ENCODE peak calls at places on chromosomes 2 and 18, in five cellular contexts. One of them, this sample, is unnamed.

GRCh38 chr2:98795903-98796676 is 65.2 kb upstream of the MGAT4A start:
- DNase-seq in HTR-8/SVneo: no peak
- DNase-seq in hypothalamus: no peak
- DNase-seq in NCI-H774: no peak
- DNase-seq in stimulated activated CD4-positive, alpha-beta T cell treated with anti-CD3 and anti-CD28 coated beads, Interleukin-2, amount 100 ng/mL, for 48 hours: no peak
- DNase-seq in this sample: no peak

GRCh38 chr2:102072741-102073140 is 69.8 kb upstream of the IL1R1 start:
- DNase-seq in NCI-H774: no peak
- DNase-seq in stimulated activated CD4-positive, alpha-beta T cell treated with anti-CD3 and anti-CD28 coated beads, Interleukin-2, amount 100 ng/mL, for 48 hours: no peak
- DNase-seq in HTR-8/SVneo: no peak
- DNase-seq in hypothalamus: no peak
- DNase-seq in this sample: no peak

GRCh38 chr18:69757733-69758132 is 189.9 kb downstream of the CD226 start:
- DNase-seq in HTR-8/SVneo: no peak
- DNase-seq in hypothalamus: no peak
- DNase-seq in NCI-H774: peak; percentile 36
- DNase-seq in stimulated activated CD4-positive, alpha-beta T cell treated with anti-CD3 and anti-CD28 coated beads, Interleukin-2, amount 100 ng/mL, for 48 hours: no peak
- DNase-seq in this sample: no peak

GRCh38 chr18:13279181-13280065 is 60.9 kb downstream of the LDLRAD4 start:
- DNase-seq in NCI-H774: no peak
- DNase-seq in stimulated activated CD4-positive, alpha-beta T cell treated with anti-CD3 and anti-CD28 coated beads, Interleukin-2, amount 100 ng/mL, for 48 hours: no peak
- DNase-seq in HTR-8/SVneo: no peak
- DNase-seq in hypothalamus: no peak
- DNase-seq in this sample: no peak

GRCh38 chr2:235893129-235893698 is 275.0 kb downstream of the GBX2 start:
- DNase-seq in hypothalamus: no peak
- DNase-seq in stimulated activated CD4-positive, alpha-beta T cell treated with anti-CD3 and anti-CD28 coated beads, Interleukin-2, amount 100 ng/mL, for 48 hours: no peak
- DNase-seq in HTR-8/SVneo: no peak
- DNase-seq in NCI-H774: no peak
- DNase-seq in this sample: no peak

GRCh38 chr2:9167718-9168657 is 38.6 kb upstream of the ASAP2 start:
- DNase-seq in hypothalamus: no peak
- DNase-seq in stimulated activated CD4-positive, alpha-beta T cell treated with anti-CD3 and anti-CD28 coated beads, Interleukin-2, amount 100 ng/mL, for 48 hours: no peak
- DNase-seq in HTR-8/SVneo: no peak
- DNase-seq in NCI-H774: peak; percentile 45
- DNase-seq in this sample: no peak

GRCh38 chr2:239826786-239827510 is 198.2 kb downstream of the NDUFA10 start:
- DNase-seq in stimulated activated CD4-positive, alpha-beta T cell treated with anti-CD3 and anti-CD28 coated beads, Interleukin-2, amount 100 ng/mL, for 48 hours: no peak
- DNase-seq in hypothalamus: no peak
- DNase-seq in NCI-H774: no peak
- DNase-seq in HTR-8/SVneo: no peak
- DNase-seq in this sample: no peak

GRCh38 chr2:160210599-160211138 is 10.6 kb upstream of the ITGB6 start:
- DNase-seq in NCI-H774: no peak
- DNase-seq in hypothalamus: no peak
- DNase-seq in HTR-8/SVneo: no peak
- DNase-seq in stimulated activated CD4-positive, alpha-beta T cell treated with anti-CD3 and anti-CD28 coated beads, Interleukin-2, amount 100 ng/mL, for 48 hours: peak; percentile 72
- DNase-seq in this sample: peak; percentile 66

GRCh38 chr2:130963849-130964793 is 127.4 kb downstream of the ARHGEF4 start:
- DNase-seq in NCI-H774: no peak
- DNase-seq in hypothalamus: no peak
- DNase-seq in stimulated activated CD4-positive, alpha-beta T cell treated with anti-CD3 and anti-CD28 coated beads, Interleukin-2, amount 100 ng/mL, for 48 hours: no peak
- DNase-seq in HTR-8/SVneo: peak; percentile 20
- DNase-seq in this sample: peak; percentile 29

GRCh38 chr2:23268467-23269263 is 116.3 kb upstream of the KLHL29 start:
- DNase-seq in NCI-H774: no peak
- DNase-seq in stimulated activated CD4-positive, alpha-beta T cell treated with anti-CD3 and anti-CD28 coated beads, Interleukin-2, amount 100 ng/mL, for 48 hours: no peak
- DNase-seq in HTR-8/SVneo: peak; percentile 30
- DNase-seq in hypothalamus: no peak
- DNase-seq in this sample: no peak

GRCh38 chr18:30016179-30016578 is 1026.4 kb downstream of the DSC3 start:
- DNase-seq in HTR-8/SVneo: peak; percentile 2
- DNase-seq in stimulated activated CD4-positive, alpha-beta T cell treated with anti-CD3 and anti-CD28 coated beads, Interleukin-2, amount 100 ng/mL, for 48 hours: no peak
- DNase-seq in hypothalamus: no peak
- DNase-seq in NCI-H774: no peak
- DNase-seq in this sample: no peak

GRCh38 chr2:216688731-216689360 is 6.5 kb downstream of the IGFBP5 start:
- DNase-seq in HTR-8/SVneo: no peak
- DNase-seq in hypothalamus: no peak
- DNase-seq in stimulated activated CD4-positive, alpha-beta T cell treated with anti-CD3 and anti-CD28 coated beads, Interleukin-2, amount 100 ng/mL, for 48 hours: no peak
- DNase-seq in NCI-H774: no peak
- DNase-seq in this sample: no peak

GRCh38 chr2:186588940-186589732 is 720 bp upstream of the ITGAV start:
- DNase-seq in NCI-H774: no peak
- DNase-seq in HTR-8/SVneo: no peak
- DNase-seq in hypothalamus: no peak
- DNase-seq in stimulated activated CD4-positive, alpha-beta T cell treated with anti-CD3 and anti-CD28 coated beads, Interleukin-2, amount 100 ng/mL, for 48 hours: no peak
- DNase-seq in this sample: peak; percentile 13

GRCh38 chr2:9168851-9169250 is 37.8 kb upstream of the ASAP2 start:
- DNase-seq in NCI-H774: no peak
- DNase-seq in hypothalamus: no peak
- DNase-seq in HTR-8/SVneo: no peak
- DNase-seq in stimulated activated CD4-positive, alpha-beta T cell treated with anti-CD3 and anti-CD28 coated beads, Interleukin-2, amount 100 ng/mL, for 48 hours: no peak
- DNase-seq in this sample: peak; percentile 47

GRCh38 chr2:28055325-28055970 is 164.9 kb downstream of the BABAM2 start:
- DNase-seq in HTR-8/SVneo: no peak
- DNase-seq in stimulated activated CD4-positive, alpha-beta T cell treated with anti-CD3 and anti-CD28 coated beads, Interleukin-2, amount 100 ng/mL, for 48 hours: no peak
- DNase-seq in NCI-H774: no peak
- DNase-seq in hypothalamus: no peak
- DNase-seq in this sample: no peak

GRCh38 chr18:63271881-63272299 is 47.7 kb downstream of the BCL2 start:
- DNase-seq in HTR-8/SVneo: no peak
- DNase-seq in hypothalamus: no peak
- DNase-seq in NCI-H774: no peak
- DNase-seq in stimulated activated CD4-positive, alpha-beta T cell treated with anti-CD3 and anti-CD28 coated beads, Interleukin-2, amount 100 ng/mL, for 48 hours: no peak
- DNase-seq in this sample: peak; percentile 85

GRCh38 chr2:66985901-66986300 is 411.2 kb upstream of the ETAA1 start:
- DNase-seq in stimulated activated CD4-positive, alpha-beta T cell treated with anti-CD3 and anti-CD28 coated beads, Interleukin-2, amount 100 ng/mL, for 48 hours: no peak
- DNase-seq in hypothalamus: no peak
- DNase-seq in HTR-8/SVneo: no peak
- DNase-seq in NCI-H774: no peak
- DNase-seq in this sample: no peak

GRCh38 chr2:26633351-26633945 is 7.7 kb downstream of the CIB4 start:
- DNase-seq in HTR-8/SVneo: no peak
- DNase-seq in stimulated activated CD4-positive, alpha-beta T cell treated with anti-CD3 and anti-CD28 coated beads, Interleukin-2, amount 100 ng/mL, for 48 hours: no peak
- DNase-seq in hypothalamus: no peak
- DNase-seq in NCI-H774: no peak
- DNase-seq in this sample: no peak

GRCh38 chr2:31688282-31688681 is 107.5 kb upstream of the SRD5A2 start:
- DNase-seq in NCI-H774: no peak
- DNase-seq in hypothalamus: no peak
- DNase-seq in stimulated activated CD4-positive, alpha-beta T cell treated with anti-CD3 and anti-CD28 coated beads, Interleukin-2, amount 100 ng/mL, for 48 hours: no peak
- DNase-seq in HTR-8/SVneo: no peak
- DNase-seq in this sample: no peak

GRCh38 chr2:12642332-12642731 is 74.4 kb upstream of the TRIB2 start:
- DNase-seq in hypothalamus: no peak
- DNase-seq in HTR-8/SVneo: no peak
- DNase-seq in stimulated activated CD4-positive, alpha-beta T cell treated with anti-CD3 and anti-CD28 coated beads, Interleukin-2, amount 100 ng/mL, for 48 hours: no peak
- DNase-seq in NCI-H774: no peak
- DNase-seq in this sample: no peak

GRCh38 chr2:188251034-188251433 is 40.6 kb upstream of the GULP1 start:
- DNase-seq in hypothalamus: no peak
- DNase-seq in NCI-H774: no peak
- DNase-seq in stimulated activated CD4-positive, alpha-beta T cell treated with anti-CD3 and anti-CD28 coated beads, Interleukin-2, amount 100 ng/mL, for 48 hours: no peak
- DNase-seq in HTR-8/SVneo: no peak
- DNase-seq in this sample: no peak

GRCh38 chr2:81991282-81991681 is 1686.7 kb upstream of the LRRTM1 start:
- DNase-seq in stimulated activated CD4-positive, alpha-beta T cell treated with anti-CD3 and anti-CD28 coated beads, Interleukin-2, amount 100 ng/mL, for 48 hours: no peak
- DNase-seq in NCI-H774: no peak
- DNase-seq in hypothalamus: no peak
- DNase-seq in HTR-8/SVneo: no peak
- DNase-seq in this sample: no peak

This sample was measured in SK-N-DZ.